ENCODE peak calls at places on chromosome 3, in four cellular contexts. One of them, this sample, is unnamed.

GRCh38 chr3:171614318-171614967 is 154.2 kb upstream of the TNIK start:
- DNase-seq in H9: peak; percentile 73
- DNase-seq in astrocyte: peak; percentile 41
- DNase-seq in B cell: peak; percentile 2
- DNase-seq in this sample: peak; percentile 12

GRCh38 chr3:182180646-182181385 is 469.1 kb downstream of the SOX2 start:
- DNase-seq in H9: no peak
- DNase-seq in astrocyte: peak; percentile 7
- DNase-seq in B cell: no peak
- DNase-seq in this sample: no peak

GRCh38 chr3:142586803-142587406 is 8.4 kb upstream of the ATR start:
- DNase-seq in H9: peak; percentile 43
- DNase-seq in astrocyte: peak; percentile 64
- DNase-seq in B cell: peak; percentile 46
- DNase-seq in this sample: no peak

GRCh38 chr3:60954049-60954448 is 297.2 kb downstream of the FHIT start:
- DNase-seq in H9: no peak
- DNase-seq in astrocyte: peak; percentile 32
- DNase-seq in B cell: no peak
- DNase-seq in this sample: no peak

GRCh38 chr3:52124766-52125165 is 29.5 kb downstream of the POC1A start:
- DNase-seq in H9: no peak
- DNase-seq in astrocyte: no peak
- DNase-seq in B cell: no peak
- DNase-seq in this sample: no peak

GRCh38 chr3:132730891-132731580 is 8.8 kb upstream of the NPHP3 start:
- DNase-seq in H9: no peak
- DNase-seq in astrocyte: peak; percentile 37
- DNase-seq in B cell: no peak
- DNase-seq in this sample: peak; percentile 11

GRCh38 chr3:126124896-126125295 is 41.0 kb upstream of the SLC41A3 start:
- DNase-seq in H9: peak; percentile 17
- DNase-seq in astrocyte: no peak
- DNase-seq in B cell: no peak
- DNase-seq in this sample: no peak

GRCh38 chr3:122322095-122323075 is 2.7 kb upstream of the CSTA start:
- DNase-seq in H9: no peak
- DNase-seq in astrocyte: no peak
- DNase-seq in B cell: no peak
- DNase-seq in this sample: peak; percentile 64

GRCh38 chr3:38297947-38298711 is 16.0 kb downstream of the SLC22A14 start:
- DNase-seq in H9: peak; percentile 5
- DNase-seq in astrocyte: peak; percentile 12
- DNase-seq in B cell: peak; percentile 15
- DNase-seq in this sample: no peak

GRCh38 chr3:81545572-81545971 is 215.9 kb downstream of the GBE1 start:
- DNase-seq in H9: no peak
- DNase-seq in astrocyte: no peak
- DNase-seq in B cell: no peak
- DNase-seq in this sample: no peak

GRCh38 chr3:9088431-9089353 is 125.4 kb upstream of the RAD18 start:
- DNase-seq in H9: no peak
- DNase-seq in astrocyte: peak; percentile 39
- DNase-seq in B cell: no peak
- DNase-seq in this sample: no peak

DNA sequence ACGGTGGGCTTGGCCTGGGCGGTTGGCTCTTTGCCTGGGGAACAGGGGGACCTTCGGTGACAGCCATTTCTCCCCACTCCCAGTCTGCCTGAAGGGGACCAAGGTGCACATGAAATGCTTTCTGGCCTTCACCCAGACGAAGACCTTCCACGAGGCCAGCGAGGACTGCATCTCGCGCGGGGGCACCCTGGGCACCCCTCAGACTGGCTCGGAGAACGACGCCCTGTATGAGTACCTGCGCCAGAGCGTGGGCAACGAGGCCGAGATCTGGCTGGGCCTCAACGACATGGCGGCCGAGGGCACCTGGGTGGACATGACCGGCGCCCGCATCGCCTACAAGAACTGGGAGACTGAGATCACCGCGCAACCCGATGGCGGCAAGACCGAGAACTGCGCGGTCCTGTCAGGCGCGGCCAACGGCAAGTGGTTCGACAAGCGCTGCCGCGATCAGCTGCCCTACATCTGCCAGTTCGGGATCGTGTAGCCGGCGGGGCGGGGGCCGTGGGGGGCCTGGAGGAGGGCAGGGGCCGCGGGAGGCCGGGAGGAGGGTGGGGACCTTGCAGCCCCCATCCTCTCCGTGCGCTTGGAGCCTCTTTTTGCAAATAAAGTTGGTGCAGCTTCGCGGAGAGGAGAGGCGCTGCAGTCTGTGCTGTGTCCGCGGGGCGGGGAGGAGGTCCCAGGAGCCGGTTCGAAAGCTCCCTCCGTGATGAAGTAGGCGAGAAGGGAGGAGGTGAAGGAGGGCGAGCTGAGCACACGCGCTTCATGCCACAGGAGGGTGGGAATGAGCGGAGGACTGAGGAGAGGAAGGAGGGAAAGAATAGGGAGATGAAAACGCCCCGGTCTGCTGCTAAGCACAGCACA is 9.6 kb downstream of the CLEC3B start:
- DNase-seq in H9: peak; percentile 56
- DNase-seq in astrocyte: no peak
- DNase-seq in B cell: no peak
- DNase-seq in this sample: no peak
- TF ChIP-seq CTCF in H9: no peak
- TF ChIP-seq CTCF in astrocyte: no peak
- TF ChIP-seq CTCF in B cell: no peak
- TF ChIP-seq CTCF in this sample: no peak

DNA sequence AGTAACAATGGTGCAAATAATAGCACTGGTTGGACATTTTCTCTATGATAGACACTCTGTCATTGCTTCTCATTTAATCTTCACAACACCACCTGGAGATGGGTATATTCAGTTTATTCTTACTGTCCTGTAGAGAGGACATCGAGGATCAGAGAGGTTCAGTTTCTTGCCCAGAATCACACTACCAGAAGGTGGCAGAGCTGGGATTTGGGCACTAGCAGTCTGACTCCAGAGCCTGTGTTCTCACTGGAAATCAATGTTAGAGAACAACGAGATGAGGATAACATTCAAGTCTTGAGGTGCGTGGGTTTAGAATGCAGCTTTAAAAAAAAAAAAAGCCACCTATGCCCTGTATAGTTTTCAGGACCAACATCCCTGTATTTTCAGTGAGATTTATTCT is 127.8 kb downstream of the SYNPR start:
- DNase-seq in H9: no peak
- DNase-seq in astrocyte: no peak
- DNase-seq in B cell: no peak
- DNase-seq in this sample: no peak
- TF ChIP-seq CTCF in H9: peak; percentile 40
- TF ChIP-seq CTCF in astrocyte: no peak
- TF ChIP-seq CTCF in B cell: no peak
- TF ChIP-seq CTCF in this sample: no peak

DNA sequence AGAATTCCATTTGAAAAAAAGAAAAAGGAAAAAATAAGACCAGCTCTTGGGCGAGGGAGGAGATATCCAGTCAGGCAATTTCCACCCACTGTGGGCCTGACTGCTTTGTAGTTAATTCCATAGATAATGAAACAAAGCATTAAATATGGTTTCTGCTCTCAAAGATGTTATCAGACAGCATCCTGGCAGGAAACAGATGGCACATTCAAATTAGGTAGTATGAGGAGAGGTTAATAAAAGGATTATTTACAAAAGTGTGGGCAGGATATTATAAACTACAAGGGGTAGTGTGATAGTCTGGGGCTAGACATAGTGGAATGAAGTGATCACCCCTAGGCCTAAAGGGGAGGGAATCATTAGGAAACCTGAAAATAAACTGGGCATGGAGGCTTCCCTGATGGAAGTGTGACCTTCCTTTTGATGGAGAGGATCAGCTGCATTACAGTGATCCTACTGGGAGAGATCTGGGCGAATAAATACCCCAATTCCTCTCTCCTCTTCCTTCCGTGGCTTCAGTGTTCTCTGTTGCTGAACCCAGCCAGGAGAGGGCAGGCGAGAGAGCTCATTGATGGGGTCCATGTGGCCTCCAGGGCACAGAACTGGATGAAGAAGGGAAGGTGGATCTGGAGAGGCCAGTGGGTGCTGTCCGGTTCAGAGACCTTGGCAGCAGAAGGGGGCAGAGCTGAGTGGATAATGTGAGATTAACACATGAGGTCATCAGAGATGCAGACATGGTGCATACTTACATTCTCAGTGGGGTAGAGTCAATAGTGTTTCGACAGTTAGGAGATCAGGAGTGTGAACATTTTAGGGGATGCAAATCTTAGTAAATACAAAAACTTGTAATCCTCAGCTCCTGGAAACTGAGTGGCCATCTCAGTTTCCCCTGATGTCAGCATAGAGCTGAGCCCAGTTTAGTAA is 193.5 kb downstream of the CLSTN2 start:
- DNase-seq in H9: peak; percentile 79
- DNase-seq in astrocyte: no peak
- DNase-seq in B cell: no peak
- DNase-seq in this sample: peak; percentile 30
- TF ChIP-seq CTCF in H9: peak; percentile 80
- TF ChIP-seq CTCF in astrocyte: no peak
- TF ChIP-seq CTCF in B cell: peak; percentile 22
- TF ChIP-seq CTCF in this sample: peak; percentile 73

DNA sequence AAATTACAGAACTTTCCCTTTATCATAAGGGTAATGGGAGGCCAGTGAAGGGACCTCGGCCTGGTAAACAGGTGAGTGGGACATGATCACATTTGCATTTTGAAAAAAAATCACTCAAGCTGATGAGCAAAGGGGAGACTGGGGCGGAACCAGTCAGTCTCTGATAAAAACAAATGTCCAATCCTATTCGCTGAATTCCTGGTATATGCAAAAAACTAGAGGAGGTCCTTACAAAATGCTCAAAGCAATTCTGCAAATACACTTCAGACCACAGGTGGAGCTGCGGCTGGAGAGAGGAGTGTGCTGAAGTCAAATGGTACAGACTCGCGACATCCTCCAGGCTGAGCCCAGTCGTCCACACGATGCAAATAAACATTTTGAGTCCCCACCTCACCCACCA is 166.7 kb downstream of the FOXP1 start:
- DNase-seq in H9: peak; percentile 59
- DNase-seq in astrocyte: no peak
- DNase-seq in B cell: peak; percentile 71
- DNase-seq in this sample: no peak
- TF ChIP-seq CTCF in H9: peak; percentile 60
- TF ChIP-seq CTCF in astrocyte: peak; percentile 3
- TF ChIP-seq CTCF in B cell: peak; percentile 53
- TF ChIP-seq CTCF in this sample: no peak

GRCh38 chr3:124529826-124530571 is 200.3 kb upstream of the UMPS start:
- DNase-seq in H9: no peak
- DNase-seq in astrocyte: peak; percentile 27
- DNase-seq in B cell: no peak
- DNase-seq in this sample: no peak

GRCh38 chr3:124530916-124531315 is 199.3 kb upstream of the UMPS start:
- DNase-seq in H9: no peak
- DNase-seq in astrocyte: no peak
- DNase-seq in B cell: no peak
- DNase-seq in this sample: no peak

GRCh38 chr3:124522226-124522625 is 208.0 kb upstream of the UMPS start:
- DNase-seq in H9: no peak
- DNase-seq in astrocyte: no peak
- DNase-seq in B cell: no peak
- DNase-seq in this sample: no peak

GRCh38 chr3:124532071-124532470 is 198.2 kb upstream of the UMPS start:
- DNase-seq in H9: no peak
- DNase-seq in astrocyte: peak; percentile 58
- DNase-seq in B cell: no peak
- DNase-seq in this sample: no peak

DNA sequence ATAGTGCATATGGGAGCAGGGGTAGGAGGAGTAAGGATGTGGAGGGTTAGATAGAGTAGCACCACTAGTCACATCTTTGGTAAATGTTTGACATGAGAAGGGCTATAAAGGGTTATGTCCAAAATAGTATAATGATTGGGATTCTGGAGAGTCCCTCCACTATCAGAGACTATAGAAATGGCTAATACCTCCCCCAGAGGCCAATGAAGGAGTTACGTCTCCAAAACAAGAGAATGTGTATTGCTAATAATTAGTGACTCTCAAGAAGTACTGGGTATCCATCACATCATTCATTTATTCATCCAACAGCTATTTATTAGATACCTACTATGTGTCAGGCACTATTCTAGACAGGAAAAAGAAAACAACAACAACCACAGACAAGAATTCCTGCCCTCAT is 203.7 kb upstream of the UMPS start:
- DNase-seq in H9: no peak
- DNase-seq in astrocyte: no peak
- DNase-seq in B cell: no peak
- DNase-seq in this sample: no peak
- TF ChIP-seq CTCF in H9: peak; percentile 54
- TF ChIP-seq CTCF in astrocyte: no peak
- TF ChIP-seq CTCF in B cell: no peak
- TF ChIP-seq CTCF in this sample: no peak

This sample was measured in GM13977.